ENCODE peak calls at places on chromosomes 3 and 15, in nine cellular contexts. A is fibroblast of lung, M is upper lobe of right lung, Z is HepG2, E is iPS DF 6.9, T is adrenal gland, S is psoas muscle, D is ovary, V is gastrocnemius medialis. J is an unnamed sample.

GRCh38 chr3:62532796-62533195 is 159.4 kb upstream of the FEZF2 start:
- DNase-seq in Z (no peak), V (no peak), S (no peak), M (no peak), T (no peak), E (no peak), A (no peak), D (no peak), J (no peak)

GRCh38 chr15:37015025-37015424 is 85.3 kb downstream of the MEIS2 start:
- DNase-seq in S (no peak), M (no peak), V (no peak), A (no peak), D (no peak), Z (no peak), T (peak; percentile 78), E (no peak), J (no peak)

GRCh38 chr15:81752974-81753373 is 292.8 kb downstream of the MEX3B start:
- DNase-seq in S (no peak), D (no peak), E (no peak), A (peak; percentile 3), M (no peak), Z (no peak), T (no peak), V (no peak), J (no peak)

GRCh38 chr3:104907507-104907906 is 459.2 kb upstream of the ALCAM start:
- DNase-seq in T (no peak), A (peak; percentile 82), S (no peak), D (no peak), E (no peak), V (no peak), M (no peak), Z (no peak), J (no peak)

GRCh38 chr3:183892610-183893214 is 8.0 kb upstream of the PARL start:
- DNase-seq in M (no peak), T (no peak), V (no peak), A (no peak), D (no peak), Z (peak; percentile 70), S (no peak), E (no peak), J (no peak)

GRCh38 chr15:62564889-62565288 is 399.8 kb upstream of the C2CD4B start:
- DNase-seq in Z (no peak), E (no peak), S (no peak), A (no peak), D (no peak), M (no peak), T (no peak), V (no peak), J (no peak)

GRCh38 chr3:1007890-1008289 is 84.9 kb upstream of the CNTN6 start:
- DNase-seq in D (no peak), M (no peak), V (no peak), S (no peak), E (no peak), T (no peak), Z (no peak), A (peak; percentile 45), J (no peak)

GRCh38 chr3:16300881-16301359 is 35.9 kb downstream of the OXNAD1 start:
- DNase-seq in Z (no peak), M (no peak), S (no peak), A (no peak), T (no peak), V (no peak), D (no peak), E (no peak), J (no peak)

GRCh38 chr15:49238342-49238741 is 68.3 kb downstream of the GALK2 start:
- DNase-seq in V (no peak), S (no peak), T (peak; percentile 48), A (peak; percentile 97), E (no peak), Z (no peak), D (no peak), M (no peak), J (no peak)

GRCh38 chr3:65551945-65552344 is 486.8 kb downstream of the MAGI1 start:
- DNase-seq in A (no peak), E (no peak), S (no peak), T (no peak), M (no peak), D (no peak), V (no peak), Z (no peak), J (no peak)

GRCh38 chr15:65420975-65421359 is 1.8 kb downstream of the IGDCC4 start:
- DNase-seq in Z (no peak), D (peak; percentile 47), V (no peak), T (no peak), S (no peak), M (no peak), A (no peak), E (no peak), J (no peak)

GRCh38 chr3:197749315-197749600 is 425 bp upstream of the FYTTD1 start:
- DNase-seq in D (no peak), V (peak; percentile 74), S (no peak), E (no peak), Z (no peak), M (no peak), T (no peak), A (peak; percentile 52), J (no peak)

GRCh38 chr3:194871143-194871863 is 185.6 kb downstream of the FAM43A start:
- DNase-seq in T (peak; percentile 75), Z (no peak), V (peak; percentile 53), E (no peak), S (peak; percentile 64), M (peak; percentile 73), D (peak; percentile 38), A (peak; percentile 82), J (peak; percentile 53)

GRCh38 chr3:52983336-52983807 is 62.5 kb downstream of the SFMBT1 start:
- DNase-seq in Z (no peak), V (no peak), S (no peak), E (no peak), D (no peak), A (no peak), T (no peak), M (no peak), J (no peak)

GRCh38 chr3:113261996-113262665 is 50.8 kb downstream of the BOC start:
- DNase-seq in D (no peak), V (peak; percentile 33), T (no peak), A (no peak), E (no peak), Z (peak; percentile 15), M (no peak), S (no peak), J (no peak)

GRCh38 chr15:75606711-75607684 is 18.5 kb downstream of the SNUPN start:
- DNase-seq in D (no peak), T (no peak), M (peak; percentile 2), S (no peak), E (no peak), V (no peak), A (no peak), Z (no peak), J (no peak)

GRCh38 chr15:67068724-67069400 is 3.5 kb downstream of the SMAD3 start:
- DNase-seq in Z (no peak), S (no peak), E (no peak), V (no peak), M (no peak), A (peak; percentile 64), T (no peak), D (no peak), J (no peak)
- H3K4me1 ChIP-seq in Z (peaks cover 64% of the 10 kb centered on the region), S (peaks cover 67% of the 10 kb centered on the region), E (peaks cover 7% of the 10 kb centered on the region), V (peaks cover 69% of the 10 kb centered on the region), M (peaks cover 37% of the 10 kb centered on the region), A (peaks cover 4% of the 10 kb centered on the region), T (peaks cover 28% of the 10 kb centered on the region), D (peaks cover 26% of the 10 kb centered on the region), J (peaks cover 92% of the 10 kb centered on the region)

DNA sequence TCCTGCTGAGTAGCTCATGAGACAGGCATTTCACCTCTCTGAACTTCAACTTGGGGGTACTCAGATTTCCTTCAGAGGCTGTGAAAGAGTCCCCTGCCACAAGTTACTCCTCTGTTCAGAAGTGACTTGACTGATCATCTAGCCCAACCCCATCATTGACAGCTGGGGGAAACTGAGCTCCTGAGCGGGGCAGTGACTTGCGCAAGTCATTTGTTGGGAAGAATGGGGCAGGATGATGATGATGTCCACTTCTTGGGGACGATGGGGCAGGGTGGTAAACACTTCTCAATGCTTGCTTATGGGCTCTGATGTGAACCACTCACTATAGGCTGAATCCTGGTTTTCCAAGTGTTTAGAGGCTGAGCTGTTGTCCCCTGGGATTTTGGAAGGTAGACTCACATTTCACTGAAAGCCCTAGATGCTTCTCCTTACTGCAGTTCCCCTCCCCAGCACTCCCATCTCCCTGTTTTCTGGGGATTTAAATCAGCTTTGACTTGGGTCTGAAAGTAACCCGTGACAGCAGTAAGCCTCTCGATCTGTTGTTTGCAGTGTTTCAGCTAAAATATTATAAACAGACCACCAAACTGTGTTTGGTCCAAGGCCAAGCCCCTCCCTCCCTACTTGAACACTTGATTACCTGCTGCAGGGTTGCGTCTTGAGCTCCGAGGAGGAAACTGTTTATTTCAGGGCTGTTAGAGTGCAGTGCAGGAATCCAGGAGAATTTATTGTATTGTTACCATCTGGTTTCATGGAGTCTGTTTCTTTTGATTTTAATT is 25.1 kb downstream of the SMAD3 start:
- DNase-seq in E (no peak), Z (no peak), A (no peak), S (no peak), V (no peak), M (no peak), T (no peak), D (no peak), J (no peak)
- H3K4me1 ChIP-seq in E (peaks cover 6% of the 10 kb centered on the region), Z (peaks cover 33% of the 10 kb centered on the region), A (peaks cover 60% of the 10 kb centered on the region), S (peaks cover 82% of the 10 kb centered on the region), V (peaks cover 80% of the 10 kb centered on the region), M (peaks cover 64% of the 10 kb centered on the region), T (peaks cover 43% of the 10 kb centered on the region), D (peaks cover 46% of the 10 kb centered on the region), J (peaks cover 87% of the 10 kb centered on the region)

GRCh38 chr3:179181993-179182551 is 33.9 kb downstream of the PIK3CA start:
- DNase-seq in V (no peak), S (no peak), A (no peak), E (no peak), Z (no peak), T (peak; percentile 13), M (no peak), D (no peak), J (no peak)
- H3K4me1 ChIP-seq in V (peaks cover 68% of the 10 kb centered on the region), S (peaks cover 63% of the 10 kb centered on the region), A (peaks cover 14% of the 10 kb centered on the region), E (no peaks in the 10 kb centered on the region), Z (no peaks in the 10 kb centered on the region), T (peaks cover 79% of the 10 kb centered on the region), M (peaks cover 31% of the 10 kb centered on the region), D (peaks cover 8% of the 10 kb centered on the region), J (peaks cover 89% of the 10 kb centered on the region)

GRCh38 chr3:172201136-172201989 is 162.0 kb downstream of the FNDC3B start:
- DNase-seq in E (no peak), S (peak; percentile 77), Z (no peak), M (peak; percentile 69), V (peak; percentile 67), A (peak; percentile 94), D (peak; percentile 87), T (peak; percentile 84), J (peak; percentile 89)

GRCh38 chr3:172204716-172205115 is 165.3 kb downstream of the FNDC3B start:
- DNase-seq in Z (no peak), A (no peak), E (no peak), S (no peak), T (no peak), M (no peak), D (no peak), V (no peak), J (no peak)

GRCh38 chr3:172201990-172202318 is 162.6 kb downstream of the FNDC3B start:
- DNase-seq in E (no peak), V (no peak), A (peak; percentile 98), M (no peak), Z (no peak), D (no peak), S (no peak), T (no peak), J (no peak)

GRCh38 chr3:172203522-172204258 is 164.3 kb downstream of the FNDC3B start:
- DNase-seq in A (no peak), E (no peak), M (no peak), T (no peak), S (no peak), Z (peak; percentile 98), D (no peak), V (no peak), J (no peak)

GRCh38 chr3:172202797-172203196 is 163.4 kb downstream of the FNDC3B start:
- DNase-seq in Z (no peak), M (no peak), S (no peak), T (no peak), V (no peak), D (no peak), E (no peak), A (no peak), J (no peak)
- H3K4me1 ChIP-seq in Z (peaks cover 80% of the 10 kb centered on the region), M (peaks cover 42% of the 10 kb centered on the region), S (peaks cover 41% of the 10 kb centered on the region), T (peaks cover 49% of the 10 kb centered on the region), V (peaks cover 48% of the 10 kb centered on the region), D (peaks cover 11% of the 10 kb centered on the region), E (no peaks in the 10 kb centered on the region), A (peaks cover 23% of the 10 kb centered on the region), J (peaks cover 63% of the 10 kb centered on the region)

J was measured in left ventricle myocardium inferior.